ENCODE peak calls at places on chromosomes 2 and 18, in four cellular contexts. Q is NCI-H345, S is ascending aorta, V is occipital lobe. U is an unnamed sample.

GRCh38 chr2:233674995-233675394 is 3.3 kb downstream of the UGT1A9 start:
- DNase-seq in V (no peak), S (no peak), Q (no peak), U (peak; percentile 73)

GRCh38 chr2:186612555-186613440 is 22.9 kb downstream of the ITGAV start:
- DNase-seq in V (no peak), S (no peak), Q (no peak), U (no peak)

GRCh38 chr2:144533221-144533620 is 13.3 kb upstream of the ZEB2 start:
- DNase-seq in S (no peak), V (no peak), Q (no peak), U (peak; percentile 43)

GRCh38 chr2:111702119-111702808 is 181.7 kb downstream of the ANAPC1 start:
- DNase-seq in V (no peak), Q (peak; percentile 6), S (peak; percentile 64), U (no peak)

GRCh38 chr2:200763422-200763821 is 48.3 kb upstream of the BZW1 start:
- DNase-seq in V (no peak), Q (no peak), S (no peak), U (no peak)

GRCh38 chr2:131038258-131039100 is 54.8 kb downstream of the FAM168B start:
- DNase-seq in S (peak; percentile 56), Q (no peak), V (no peak), U (no peak)

GRCh38 chr2:70552501-70553333 is 909 bp downstream of the TGFA start:
- DNase-seq in V (no peak), Q (peak; percentile 35), S (no peak), U (peak; percentile 28)

GRCh38 chr18:40866013-40866644 is 1088.9 kb upstream of the PIK3C3 start:
- DNase-seq in V (no peak), S (no peak), Q (no peak), U (peak; percentile 83)

GRCh38 chr2:53422979-53423378 is 344.6 kb upstream of the CHAC2 start:
- DNase-seq in Q (peak; percentile 39), V (no peak), S (no peak), U (peak; percentile 41)